ENCODE peak calls at places on chromosomes 6 and 20, in eight cellular contexts. D, V, G, O, L, Z, X and Q are unnamed samples.

GRCh38 chr20:50118203-50118602 is 5.3 kb upstream of the UBE2V1 start:
- DNase-seq in D (no peak), V (no peak), G (no peak), O (no peak), L (no peak), Z (no peak), X (no peak), Q (no peak)

GRCh38 chr20:46040902-46041535 is 12.0 kb downstream of the SLC12A5 start:
- DNase-seq in D (no peak), V (no peak), G (no peak), O (no peak), L (no peak), Z (no peak), X (peak; percentile 41), Q (peak; percentile 56)

GRCh38 chr20:24337074-24337473 is 132.4 kb upstream of the SYNDIG1 start:
- DNase-seq in D (no peak), V (no peak), G (no peak), O (no peak), L (no peak), Z (no peak), X (no peak), Q (peak; percentile 81)

GRCh38 chr20:22312744-22313346 is 271.5 kb downstream of the FOXA2 start:
- DNase-seq in D (no peak), V (no peak), G (no peak), O (no peak), L (no peak), Z (peak; percentile 35), X (peak; percentile 52), Q (peak; percentile 68)

GRCh38 chr6:129089357-129089756 is 206.4 kb downstream of the LAMA2 start:
- DNase-seq in D (no peak), V (no peak), G (no peak), O (no peak), L (no peak), Z (no peak), X (no peak), Q (no peak)

GRCh38 chr6:87183687-87184086 is 28.3 kb downstream of the ZNF292 start:
- DNase-seq in D (no peak), V (no peak), G (no peak), O (no peak), L (no peak), Z (no peak), X (peak; percentile 37), Q (peak; percentile 51)

GRCh38 chr6:105305521-105305920 is 97.4 kb downstream of the PREP start:
- DNase-seq in D (no peak), V (no peak), G (no peak), O (no peak), L (no peak), Z (no peak), X (no peak), Q (no peak)

GRCh38 chr20:44683263-44684046 is 31.7 kb upstream of the CCN5 start:
- DNase-seq in D (peak; percentile 56), V (no peak), G (no peak), O (no peak), L (peak; percentile 76), Z (no peak), X (peak; percentile 53), Q (peak; percentile 66)

GRCh38 chr6:167350731-167351655 is 26.1 kb downstream of the TTLL2 start:
- DNase-seq in D (peak; percentile 87), V (peak; percentile 76), G (peak; percentile 60), O (peak; percentile 50), L (peak; percentile 90), Z (peak; percentile 52), X (peak; percentile 56), Q (peak; percentile 23)

GRCh38 chr6:156060013-156060412 is 604.4 kb upstream of the NOX3 start:
- DNase-seq in D (no peak), V (no peak), G (no peak), O (no peak), L (no peak), Z (no peak), X (no peak), Q (no peak)

DNA sequence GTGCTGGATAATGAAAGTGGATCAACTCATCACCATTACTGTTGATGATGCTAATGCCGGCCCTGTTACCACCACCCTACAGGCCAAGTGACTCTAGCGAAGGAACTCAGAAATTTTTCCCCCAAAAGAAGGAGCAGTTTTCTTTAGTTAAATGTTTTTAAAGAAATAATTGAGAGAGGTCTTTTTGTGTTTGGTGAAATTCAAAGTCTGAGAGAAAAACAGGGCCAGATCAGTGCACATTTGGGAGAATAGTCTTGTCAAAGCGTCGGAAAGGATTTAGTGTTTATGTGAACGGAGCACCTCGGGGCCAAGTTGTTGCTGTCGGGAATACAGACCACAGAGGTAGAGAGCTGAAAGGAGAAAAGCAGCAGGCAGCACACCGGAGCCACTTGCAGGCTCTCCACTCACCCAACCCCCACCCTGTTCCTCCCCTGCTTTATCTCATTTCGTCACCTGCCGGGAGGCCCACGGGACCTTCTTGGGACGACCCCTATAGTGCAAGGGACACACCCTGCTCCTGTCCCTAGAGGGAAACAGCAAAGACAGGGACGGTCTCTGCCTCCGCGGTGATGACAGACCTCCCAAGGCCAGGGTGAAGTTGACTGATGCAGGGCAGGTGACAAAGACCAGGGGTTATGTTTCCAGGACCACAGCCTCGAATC is 6.8 kb downstream of the TFAP2B start:
- DNase-seq in D (no peak), V (no peak), G (no peak), O (no peak), L (no peak), Z (no peak), X (no peak), Q (no peak)
- H3K4me3 ChIP-seq in D (no peak overlapping the region), V (no peak overlapping the region), G (no peak overlapping the region), O (no peak overlapping the region), L (no peak overlapping the region), Z (no peak overlapping the region), X (no peak overlapping the region), Q (no peak overlapping the region)

DNA sequence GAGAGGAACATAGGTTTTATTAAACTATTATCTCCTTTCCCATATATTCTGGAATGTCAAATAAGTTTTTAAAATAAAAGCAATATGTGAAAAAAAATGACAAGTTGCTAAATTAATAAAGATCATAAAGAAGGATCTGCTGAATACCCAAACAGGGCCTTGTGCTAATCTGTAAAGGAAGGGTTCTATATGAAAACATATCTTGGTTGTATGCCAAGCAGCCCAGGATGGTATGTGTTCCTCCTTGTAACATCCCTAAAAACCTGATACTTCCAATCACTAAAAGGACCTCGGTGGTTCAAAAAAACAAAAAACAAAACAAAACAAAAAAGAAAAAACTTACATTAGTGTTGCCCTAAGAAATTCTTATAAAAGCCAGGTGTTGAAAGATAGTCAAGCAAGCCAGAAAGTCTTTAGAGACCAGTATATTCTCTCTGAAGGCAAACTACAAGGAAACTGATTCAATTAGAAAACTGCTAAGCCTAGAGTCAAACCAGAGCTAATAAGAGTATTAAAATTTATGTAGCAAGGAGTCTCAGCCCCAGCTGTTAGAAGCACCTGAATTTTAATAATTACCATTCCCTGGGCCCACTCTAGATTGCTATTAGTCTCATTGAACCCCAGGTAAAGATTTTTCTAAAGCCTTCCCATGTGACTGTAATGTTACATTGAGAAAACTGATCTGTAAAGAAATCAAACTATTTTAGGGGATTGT is 95.4 kb upstream of the BTN3A2 start:
- DNase-seq in D (no peak), V (no peak), G (no peak), O (no peak), L (no peak), Z (peak; percentile 54), X (no peak), Q (no peak)
- H3K4me3 ChIP-seq in D (no peak overlapping the region), V (no peak overlapping the region), G (no peak overlapping the region), O (no peak overlapping the region), L (no peak overlapping the region), Z (peak overlapping the region; percentile 52), X (peak overlapping the region; percentile 63), Q (peak overlapping the region; percentile 61)

GRCh38 chr6:100731411-100731810 is 149.7 kb downstream of the ASCC3 start:
- DNase-seq in D (no peak), V (no peak), G (no peak), O (no peak), L (no peak), Z (no peak), X (no peak), Q (no peak)
- H3K4me3 ChIP-seq in D (no peak overlapping the region), V (no peak overlapping the region), G (no peak overlapping the region), O (no peak overlapping the region), L (no peak overlapping the region), Z (no peak overlapping the region), X (no peak overlapping the region), Q (no peak overlapping the region)

GRCh38 chr20:3175270-3175669 is 1.9 kb upstream of the LZTS3 start:
- DNase-seq in D (no peak), V (no peak), G (no peak), O (no peak), L (no peak), Z (no peak), X (no peak), Q (no peak)
- H3K4me3 ChIP-seq in D (no peak overlapping the region), V (no peak overlapping the region), G (no peak overlapping the region), O (peak overlapping the region; percentile 81), L (no peak overlapping the region), Z (no peak overlapping the region), X (peak overlapping the region; percentile 94), Q (no peak overlapping the region)